ENCODE peak calls at places on chromosome 14, in six cellular contexts. One of them, this sample, is unnamed.

GRCh38 chr14:72774894-72775620 is 118.8 kb downstream of the DPF3 start:
- DNase-seq in spleen: no peak
- DNase-seq in vagina: no peak
- DNase-seq in IMR-90: no peak
- DNase-seq in GM23248: no peak
- DNase-seq in CD8-positive, alpha-beta T cell: no peak
- DNase-seq in this sample: no peak

GRCh38 chr14:79333198-79333546 is 878.1 kb downstream of the DIO2 start:
- DNase-seq in spleen: no peak
- DNase-seq in vagina: no peak
- DNase-seq in IMR-90: no peak
- DNase-seq in GM23248: no peak
- DNase-seq in CD8-positive, alpha-beta T cell: no peak
- DNase-seq in this sample: no peak

GRCh38 chr14:94998702-94999101 is 158.6 kb downstream of the DICER1 start:
- DNase-seq in spleen: no peak
- DNase-seq in vagina: no peak
- DNase-seq in IMR-90: no peak
- DNase-seq in GM23248: peak; percentile 16
- DNase-seq in CD8-positive, alpha-beta T cell: no peak
- DNase-seq in this sample: no peak

GRCh38 chr14:65949711-65950516 is 536.3 kb upstream of the CCDC196 start:
- DNase-seq in spleen: no peak
- DNase-seq in vagina: no peak
- DNase-seq in IMR-90: peak; percentile 12
- DNase-seq in GM23248: peak; percentile 46
- DNase-seq in CD8-positive, alpha-beta T cell: no peak
- DNase-seq in this sample: no peak

GRCh38 chr14:96690713-96691383 is 106.3 kb upstream of the VRK1 start:
- DNase-seq in spleen: no peak
- DNase-seq in vagina: no peak
- DNase-seq in IMR-90: no peak
- DNase-seq in GM23248: no peak
- DNase-seq in CD8-positive, alpha-beta T cell: no peak
- DNase-seq in this sample: no peak

GRCh38 chr14:30681752-30682355 is 59.7 kb downstream of the SCFD1 start:
- DNase-seq in spleen: no peak
- DNase-seq in vagina: no peak
- DNase-seq in IMR-90: peak; percentile 14
- DNase-seq in GM23248: peak; percentile 50
- DNase-seq in CD8-positive, alpha-beta T cell: no peak
- DNase-seq in this sample: no peak

GRCh38 chr14:69726761-69727511 is 40.0 kb upstream of the SRSF5 start:
- DNase-seq in spleen: peak; percentile 96
- DNase-seq in vagina: no peak
- DNase-seq in IMR-90: peak; percentile 58
- DNase-seq in GM23248: peak; percentile 84
- DNase-seq in CD8-positive, alpha-beta T cell: peak; percentile 68
- DNase-seq in this sample: peak; percentile 80

GRCh38 chr14:33848706-33849454 is 102.0 kb downstream of the EGLN3 start:
- DNase-seq in spleen: no peak
- DNase-seq in vagina: peak; percentile 77
- DNase-seq in IMR-90: peak; percentile 10
- DNase-seq in GM23248: peak; percentile 69
- DNase-seq in CD8-positive, alpha-beta T cell: no peak
- DNase-seq in this sample: no peak

GRCh38 chr14:103688441-103688840 is 26.8 kb downstream of the XRCC3 start:
- DNase-seq in spleen: no peak
- DNase-seq in vagina: no peak
- DNase-seq in IMR-90: no peak
- DNase-seq in GM23248: peak; percentile 55
- DNase-seq in CD8-positive, alpha-beta T cell: no peak
- DNase-seq in this sample: no peak

GRCh38 chr14:74571901-74572828 is 39.9 kb downstream of the LTBP2 start:
- DNase-seq in spleen: peak; percentile 25
- DNase-seq in vagina: no peak
- DNase-seq in IMR-90: peak; percentile 100
- DNase-seq in GM23248: peak; percentile 98
- DNase-seq in CD8-positive, alpha-beta T cell: no peak
- DNase-seq in this sample: no peak

GRCh38 chr14:37195327-37195726 is 2.4 kb upstream of the MIPOL1 start:
- DNase-seq in spleen: no peak
- DNase-seq in vagina: no peak
- DNase-seq in IMR-90: peak; percentile 87
- DNase-seq in GM23248: peak; percentile 66
- DNase-seq in CD8-positive, alpha-beta T cell: no peak
- DNase-seq in this sample: no peak

GRCh38 chr14:30541318-30541717 is 17.6 kb upstream of the G2E3 start:
- DNase-seq in spleen: no peak
- DNase-seq in vagina: no peak
- DNase-seq in IMR-90: no peak
- DNase-seq in GM23248: no peak
- DNase-seq in CD8-positive, alpha-beta T cell: no peak
- DNase-seq in this sample: no peak

GRCh38 chr14:51367600-51367931 is 127.5 kb downstream of the TMX1 start:
- DNase-seq in spleen: no peak
- DNase-seq in vagina: no peak
- DNase-seq in IMR-90: peak; percentile 83
- DNase-seq in GM23248: peak; percentile 62
- DNase-seq in CD8-positive, alpha-beta T cell: no peak
- DNase-seq in this sample: no peak

GRCh38 chr14:61716956-61717355 is 21.6 kb downstream of the HIF1A start:
- DNase-seq in spleen: no peak
- DNase-seq in vagina: no peak
- DNase-seq in IMR-90: no peak
- DNase-seq in GM23248: no peak
- DNase-seq in CD8-positive, alpha-beta T cell: no peak
- DNase-seq in this sample: no peak

GRCh38 chr14:97077253-97077653 is 280.1 kb downstream of the VRK1 start:
- DNase-seq in spleen: no peak
- DNase-seq in vagina: no peak
- DNase-seq in IMR-90: no peak
- DNase-seq in GM23248: peak; percentile 19
- DNase-seq in CD8-positive, alpha-beta T cell: no peak
- DNase-seq in this sample: peak; percentile 18

GRCh38 chr14:21041676-21042433 is at the start of gene RNASE7:
- DNase-seq in spleen: peak; percentile 20
- DNase-seq in vagina: no peak
- DNase-seq in IMR-90: peak; percentile 54
- DNase-seq in GM23248: peak; percentile 76
- DNase-seq in CD8-positive, alpha-beta T cell: no peak
- DNase-seq in this sample: no peak

GRCh38 chr14:21038416-21039058 is 3.6 kb upstream of the RNASE7 start:
- DNase-seq in spleen: peak; percentile 6
- DNase-seq in vagina: no peak
- DNase-seq in IMR-90: no peak
- DNase-seq in GM23248: no peak
- DNase-seq in CD8-positive, alpha-beta T cell: no peak
- DNase-seq in this sample: no peak

GRCh38 chr14:21040370-21040925 is 1.7 kb upstream of the RNASE7 start:
- DNase-seq in spleen: peak; percentile 19
- DNase-seq in vagina: no peak
- DNase-seq in IMR-90: no peak
- DNase-seq in GM23248: no peak
- DNase-seq in CD8-positive, alpha-beta T cell: no peak
- DNase-seq in this sample: no peak

GRCh38 chr14:21039059-21039422 is 3.1 kb upstream of the RNASE7 start:
- DNase-seq in spleen: peak; percentile 78
- DNase-seq in vagina: peak; percentile 97
- DNase-seq in IMR-90: peak; percentile 43
- DNase-seq in GM23248: peak; percentile 35
- DNase-seq in CD8-positive, alpha-beta T cell: no peak
- DNase-seq in this sample: no peak

DNA sequence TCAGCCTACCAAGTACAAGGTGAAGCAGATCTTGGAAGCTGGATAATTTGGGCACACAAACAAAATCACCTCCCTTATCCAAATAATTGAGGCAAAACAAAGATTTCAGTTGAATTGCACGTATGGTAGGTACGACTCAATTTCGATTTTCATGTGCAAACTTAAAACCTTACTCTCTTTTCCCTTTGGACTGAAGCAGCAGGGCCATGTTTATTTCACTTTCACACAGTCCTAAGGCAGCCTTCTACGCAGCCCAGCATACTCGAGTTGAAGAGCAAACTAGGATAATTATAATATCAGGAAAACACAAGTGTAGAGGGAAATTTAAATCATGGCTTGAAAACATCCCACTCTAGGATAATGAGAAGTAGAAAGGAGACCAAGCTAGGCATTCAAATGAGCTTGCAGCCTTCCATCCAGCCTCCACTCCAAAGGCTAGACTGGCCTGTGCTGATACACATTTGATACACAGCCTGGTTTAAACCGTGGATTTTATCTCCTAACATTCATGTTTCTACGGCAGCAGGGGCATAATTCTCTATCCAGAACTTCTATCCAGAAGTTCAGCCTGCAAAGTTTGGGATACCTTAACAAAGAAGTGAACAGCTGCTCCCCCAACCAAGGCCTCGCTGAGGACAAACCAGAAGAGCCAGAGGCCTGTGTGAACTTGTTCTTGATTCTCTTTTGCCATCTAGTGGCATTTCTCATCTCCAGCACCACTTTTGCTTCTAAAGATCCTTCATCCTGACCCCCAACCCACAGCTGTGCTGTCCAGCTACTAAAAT is 2.4 kb upstream of the RNASE7 start:
- DNase-seq in spleen: peak; percentile 58
- DNase-seq in vagina: no peak
- DNase-seq in IMR-90: peak; percentile 67
- DNase-seq in GM23248: peak; percentile 74
- DNase-seq in CD8-positive, alpha-beta T cell: no peak
- DNase-seq in this sample: peak; percentile 47
- H3K27ac ChIP-seq in spleen: peak overlapping the region; percentile 67
- H3K27ac ChIP-seq in vagina: peak overlapping the region; percentile 88
- H3K27ac ChIP-seq in IMR-90: no peak overlapping the region
- H3K27ac ChIP-seq in GM23248: no peak overlapping the region
- H3K27ac ChIP-seq in CD8-positive, alpha-beta T cell: no peak overlapping the region
- H3K27ac ChIP-seq in this sample: no peak overlapping the region

DNA sequence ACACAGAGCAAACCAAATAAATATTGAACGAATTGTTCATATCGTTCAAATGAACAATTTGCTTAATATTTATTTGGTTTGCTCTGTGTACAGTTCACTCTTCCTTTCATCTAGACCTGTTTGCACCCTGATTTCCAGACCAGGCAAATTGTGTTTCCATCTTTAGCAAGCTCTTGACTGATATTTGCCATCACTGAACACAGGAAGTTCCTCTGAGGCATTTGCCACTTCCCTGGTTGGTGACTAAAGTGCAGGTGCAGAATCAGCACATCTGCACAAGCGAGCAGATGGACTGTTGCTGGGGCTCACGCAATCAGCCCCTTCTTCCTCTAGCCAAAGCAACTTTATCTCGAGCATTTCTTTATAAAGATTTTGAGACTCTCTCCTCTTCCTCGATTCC is 112.9 kb downstream of the DAAM1 start:
- DNase-seq in spleen: peak; percentile 77
- DNase-seq in vagina: no peak
- DNase-seq in IMR-90: no peak
- DNase-seq in GM23248: no peak
- DNase-seq in CD8-positive, alpha-beta T cell: no peak
- DNase-seq in this sample: peak; percentile 2
- H3K4me3 ChIP-seq in spleen: no peak overlapping the region
- H3K4me3 ChIP-seq in vagina: no peak overlapping the region
- H3K4me3 ChIP-seq in IMR-90: no peak overlapping the region
- H3K4me3 ChIP-seq in GM23248: no peak overlapping the region
- H3K4me3 ChIP-seq in CD8-positive, alpha-beta T cell: no peak overlapping the region
- H3K4me3 ChIP-seq in this sample: no peak overlapping the region

GRCh38 chr14:101849640-101850039 is 88.1 kb downstream of the PPP2R5C start:
- DNase-seq in spleen: no peak
- DNase-seq in vagina: no peak
- DNase-seq in IMR-90: no peak
- DNase-seq in GM23248: no peak
- DNase-seq in CD8-positive, alpha-beta T cell: no peak
- DNase-seq in this sample: no peak

GRCh38 chr14:101849125-101849524 is 87.6 kb downstream of the PPP2R5C start:
- DNase-seq in spleen: no peak
- DNase-seq in vagina: no peak
- DNase-seq in IMR-90: no peak
- DNase-seq in GM23248: no peak
- DNase-seq in CD8-positive, alpha-beta T cell: no peak
- DNase-seq in this sample: no peak

GRCh38 chr14:101851716-101852395 is 90.3 kb downstream of the PPP2R5C start:
- DNase-seq in spleen: no peak
- DNase-seq in vagina: no peak
- DNase-seq in IMR-90: no peak
- DNase-seq in GM23248: no peak
- DNase-seq in CD8-positive, alpha-beta T cell: no peak
- DNase-seq in this sample: no peak

GRCh38 chr14:101852785-101853184 is 91.3 kb downstream of the PPP2R5C start:
- DNase-seq in spleen: no peak
- DNase-seq in vagina: no peak
- DNase-seq in IMR-90: no peak
- DNase-seq in GM23248: no peak
- DNase-seq in CD8-positive, alpha-beta T cell: no peak
- DNase-seq in this sample: no peak

DNA sequence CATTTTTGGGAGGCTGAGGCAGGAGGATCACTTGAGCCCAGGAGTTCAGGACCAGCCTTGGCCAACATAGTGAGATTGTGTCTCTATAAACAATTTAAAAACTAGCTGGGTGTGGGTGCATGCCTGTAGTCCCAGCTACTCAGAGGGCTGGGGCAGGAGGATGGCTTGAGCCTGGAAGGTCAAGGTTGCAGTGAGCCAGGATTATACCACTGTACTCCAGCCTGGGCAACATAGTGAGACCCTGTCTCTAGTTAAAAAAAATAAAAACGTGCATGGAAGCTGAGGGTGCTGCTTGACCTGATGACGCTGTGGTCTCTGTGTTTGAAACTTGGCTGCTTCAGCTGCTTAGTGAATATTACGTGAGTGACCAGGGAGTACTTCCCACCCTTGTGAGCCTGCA is 89.7 kb downstream of the PPP2R5C start:
- DNase-seq in spleen: no peak
- DNase-seq in vagina: no peak
- DNase-seq in IMR-90: no peak
- DNase-seq in GM23248: no peak
- DNase-seq in CD8-positive, alpha-beta T cell: no peak
- DNase-seq in this sample: no peak
- H3K4me1 ChIP-seq in spleen: peaks cover 52% of the 10 kb centered on the region
- H3K4me1 ChIP-seq in vagina: peaks cover 39% of the 10 kb centered on the region
- H3K4me1 ChIP-seq in IMR-90: peaks cover 3% of the 10 kb centered on the region
- H3K4me1 ChIP-seq in GM23248: no peaks in the 10 kb centered on the region
- H3K4me1 ChIP-seq in CD8-positive, alpha-beta T cell: peaks cover 66% of the 10 kb centered on the region
- H3K4me1 ChIP-seq in this sample: peaks cover 95% of the 10 kb centered on the region

GRCh38 chr14:76726551-76726961 is 34.7 kb upstream of the VASH1 start:
- DNase-seq in spleen: peak; percentile 71
- DNase-seq in vagina: no peak
- DNase-seq in IMR-90: no peak
- DNase-seq in GM23248: no peak
- DNase-seq in CD8-positive, alpha-beta T cell: no peak
- DNase-seq in this sample: no peak
- H3K27ac ChIP-seq in spleen: peak overlapping the region; percentile 17
- H3K27ac ChIP-seq in vagina: no peak overlapping the region
- H3K27ac ChIP-seq in IMR-90: no peak overlapping the region
- H3K27ac ChIP-seq in GM23248: no peak overlapping the region
- H3K27ac ChIP-seq in CD8-positive, alpha-beta T cell: no peak overlapping the region
- H3K27ac ChIP-seq in this sample: no peak overlapping the region